ENCODE peak calls at places on chromosomes 2 and 18, in eight cellular contexts. T, J, Q, M, K, I, R and C are unnamed samples.

GRCh38 chr2:37627715-37628114 is 43.7 kb downstream of the CDC42EP3 start:
- DNase-seq in T (no peak), J (no peak), Q (no peak), M (no peak), K (no peak), I (no peak), R (no peak), C (no peak)

GRCh38 chr2:20065885-20066602 is 14.6 kb upstream of the LAPTM4A start:
- DNase-seq in T (peak), J (peak), Q (no peak), M (peak), K (no peak), I (peak), R (no peak), C (no peak)

GRCh38 chr18:32754508-32755263 is 18.1 kb downstream of the KLHL14 start:
- DNase-seq in T (no peak), J (no peak), Q (no peak), M (no peak), K (no peak), I (no peak), R (no peak), C (no peak)

GRCh38 chr2:57890462-57890861 is 156.1 kb upstream of the VRK2 start:
- DNase-seq in T (peak), J (no peak), Q (no peak), M (no peak), K (no peak), I (no peak), R (no peak), C (peak)

GRCh38 chr2:71811726-71812125 is 335.9 kb downstream of the CYP26B1 start:
- DNase-seq in T (no peak), J (no peak), Q (no peak), M (no peak), K (no peak), I (no peak), R (no peak), C (no peak)

GRCh38 chr2:174527101-174527721 is 40.4 kb upstream of the GPR155 start:
- DNase-seq in T (no peak), J (no peak), Q (no peak), M (no peak), K (no peak), I (no peak), R (no peak), C (no peak)

GRCh38 chr2:15562354-15563031 is 1.4 kb upstream of the NBAS start:
- DNase-seq in T (no peak), J (no peak), Q (no peak), M (no peak), K (no peak), I (no peak), R (no peak), C (no peak)

GRCh38 chr2:231613655-231614558 is 21.2 kb downstream of the TEX44 start:
- DNase-seq in T (peak), J (no peak), Q (peak), M (peak), K (no peak), I (peak), R (peak), C (no peak)

GRCh38 chr18:29163596-29163995 is 986.7 kb upstream of the CDH2 start:
- DNase-seq in T (no peak), J (no peak), Q (no peak), M (no peak), K (no peak), I (no peak), R (no peak), C (no peak)

GRCh38 chr2:237408280-237408679 is 5.7 kb downstream of the COL6A3 start:
- DNase-seq in T (no peak), J (no peak), Q (no peak), M (no peak), K (no peak), I (no peak), R (no peak), C (no peak)

GRCh38 chr18:54958711-54959625 is at the start of gene CCDC68:
- DNase-seq in T (peak), J (no peak), Q (peak), M (peak), K (no peak), I (peak), R (peak), C (no peak)

GRCh38 chr18:50638623-50639398 is 78.9 kb downstream of the MAPK4 start:
- DNase-seq in T (no peak), J (no peak), Q (peak), M (no peak), K (no peak), I (no peak), R (no peak), C (no peak)

GRCh38 chr18:8769509-8769908 is 64.2 kb downstream of the MTCL1 start:
- DNase-seq in T (no peak), J (no peak), Q (no peak), M (no peak), K (no peak), I (no peak), R (no peak), C (no peak)

GRCh38 chr2:240960309-240960962 is 38.0 kb upstream of the SNED1 start:
- DNase-seq in T (no peak), J (no peak), Q (peak), M (no peak), K (no peak), I (no peak), R (peak), C (no peak)

GRCh38 chr2:67878743-67879142 is 184.1 kb downstream of the C1D start:
- DNase-seq in T (no peak), J (no peak), Q (no peak), M (no peak), K (no peak), I (no peak), R (no peak), C (no peak)

GRCh38 chr2:232488097-232488711 is 570 bp upstream of the ECEL1 start:
- DNase-seq in T (no peak), J (no peak), Q (no peak), M (no peak), K (no peak), I (no peak), R (peak), C (no peak)

GRCh38 chr2:43024515-43024962 is 201.9 kb downstream of the ZFP36L2 start:
- DNase-seq in T (peak), J (peak), Q (peak), M (peak), K (no peak), I (peak), R (peak), C (no peak)

GRCh38 chr2:229910832-229911412 is 10.9 kb downstream of the TRIP12 start:
- DNase-seq in T (peak), J (no peak), Q (peak), M (no peak), K (no peak), I (no peak), R (no peak), C (no peak)

GRCh38 chr2:241499146-241499965 is 9.0 kb downstream of the STK25 start:
- DNase-seq in T (no peak), J (peak), Q (no peak), M (no peak), K (no peak), I (no peak), R (no peak), C (no peak)

GRCh38 chr2:19673213-19673791 is 228.5 kb downstream of the TTC32 start:
- DNase-seq in T (peak), J (no peak), Q (no peak), M (no peak), K (no peak), I (no peak), R (no peak), C (no peak)

GRCh38 chr18:35456181-35456850 is 41.4 kb downstream of the INO80C start:
- DNase-seq in T (peak), J (no peak), Q (no peak), M (no peak), K (no peak), I (peak), R (no peak), C (no peak)

GRCh38 chr18:32469691-32470131 is 971 bp downstream of the GAREM1 start:
- DNase-seq in T (no peak), J (no peak), Q (no peak), M (no peak), K (no peak), I (no peak), R (no peak), C (no peak)

GRCh38 chr2:178282075-178282474 is 87.8 kb downstream of the OSBPL6 start:
- DNase-seq in T (peak), J (peak), Q (no peak), M (peak), K (no peak), I (peak), R (no peak), C (no peak)

GRCh38 chr2:233600361-233600760 is 17.1 kb upstream of the UGT1A8 start:
- DNase-seq in T (no peak), J (no peak), Q (no peak), M (no peak), K (no peak), I (no peak), R (no peak), C (no peak)

GRCh38 chr2:223101340-223102039 is 49.5 kb downstream of the KCNE4 start:
- DNase-seq in T (peak), J (no peak), Q (peak), M (no peak), K (no peak), I (no peak), R (no peak), C (no peak)

GRCh38 chr2:143934170-143934912 is 585.6 kb downstream of the ZEB2 start:
- DNase-seq in T (no peak), J (no peak), Q (no peak), M (no peak), K (no peak), I (no peak), R (no peak), C (no peak)

GRCh38 chr2:219306047-219306446 is 3.2 kb downstream of the PTPRN start:
- DNase-seq in T (no peak), J (no peak), Q (no peak), M (no peak), K (no peak), I (no peak), R (no peak), C (no peak)

GRCh38 chr2:287471-287885 is 413 bp downstream of the ALKAL2 start:
- DNase-seq in T (no peak), J (no peak), Q (peak), M (no peak), K (no peak), I (peak), R (peak), C (no peak)

GRCh38 chr2:289362-290089 is 1.6 kb upstream of the ALKAL2 start:
- DNase-seq in T (peak), J (no peak), Q (peak), M (no peak), K (no peak), I (peak), R (peak), C (no peak)

GRCh38 chr2:290090-290722 is 2.3 kb upstream of the ALKAL2 start:
- DNase-seq in T (peak), J (peak), Q (peak), M (peak), K (no peak), I (peak), R (peak), C (peak)

GRCh38 chr2:288002-288742 is at the start of gene ALKAL2:
- DNase-seq in T (no peak), J (no peak), Q (no peak), M (no peak), K (no peak), I (peak), R (peak), C (no peak)

GRCh38 chr2:288743-289361 is 961 bp upstream of the ALKAL2 start:
- DNase-seq in T (no peak), J (no peak), Q (no peak), M (no peak), K (no peak), I (no peak), R (peak), C (no peak)
- H3K4me3 ChIP-seq in T (peak), J (peak), Q (peak), M (peak), K (peak), I (no peak), R (peak), C (no peak)

GRCh38 chr18:46793565-46793964 is 36.7 kb upstream of the ST8SIA5 start:
- DNase-seq in T (no peak), J (no peak), Q (peak), M (no peak), K (no peak), I (no peak), R (no peak), C (no peak)
- TF ChIP-seq CTCF in T (no peak), J (no peak), Q (no peak), M (no peak), K (no peak), I (no peak), R (no peak), C (no peak)

DNA sequence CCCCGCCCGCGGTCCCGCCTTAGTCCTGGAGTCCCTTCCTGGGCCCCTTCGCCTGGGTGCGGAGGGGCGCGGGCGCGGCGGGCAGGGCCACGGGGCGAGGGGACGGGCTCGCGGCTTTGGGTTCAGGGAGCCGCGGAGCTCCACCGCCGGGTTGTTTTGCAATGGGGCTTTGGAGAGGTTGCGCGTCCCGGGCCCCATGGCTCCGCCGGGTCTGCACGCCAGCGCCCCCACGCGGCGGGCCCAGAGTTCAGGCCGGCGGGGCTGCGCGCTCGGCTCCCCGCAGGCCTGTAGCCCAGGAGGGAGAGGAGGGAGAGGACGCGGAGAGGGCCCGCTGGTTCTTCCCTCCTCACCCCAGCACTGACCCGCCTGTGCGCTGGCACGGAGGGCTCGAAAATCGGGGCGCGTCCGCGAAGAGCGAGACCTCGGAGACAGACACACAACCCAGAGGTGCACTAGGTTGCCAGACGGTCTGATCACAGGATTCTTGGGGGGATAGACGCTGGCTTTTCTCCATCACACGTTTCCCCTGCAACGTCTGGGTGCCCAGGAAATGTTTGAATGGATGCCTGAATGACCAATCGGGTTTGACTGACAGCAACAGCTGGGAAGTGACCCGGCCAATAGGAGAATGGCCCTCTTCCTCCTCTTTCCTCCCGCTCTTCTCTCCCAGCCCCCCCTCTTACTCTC is 4.9 kb upstream of the SIX2 start:
- DNase-seq in T (peak), J (no peak), Q (peak), M (no peak), K (no peak), I (peak), R (peak), C (no peak)
- H3K4me3 ChIP-seq in T (peak), J (peak), Q (peak), M (peak), K (no peak), I (no peak), R (peak), C (peak)

DNA sequence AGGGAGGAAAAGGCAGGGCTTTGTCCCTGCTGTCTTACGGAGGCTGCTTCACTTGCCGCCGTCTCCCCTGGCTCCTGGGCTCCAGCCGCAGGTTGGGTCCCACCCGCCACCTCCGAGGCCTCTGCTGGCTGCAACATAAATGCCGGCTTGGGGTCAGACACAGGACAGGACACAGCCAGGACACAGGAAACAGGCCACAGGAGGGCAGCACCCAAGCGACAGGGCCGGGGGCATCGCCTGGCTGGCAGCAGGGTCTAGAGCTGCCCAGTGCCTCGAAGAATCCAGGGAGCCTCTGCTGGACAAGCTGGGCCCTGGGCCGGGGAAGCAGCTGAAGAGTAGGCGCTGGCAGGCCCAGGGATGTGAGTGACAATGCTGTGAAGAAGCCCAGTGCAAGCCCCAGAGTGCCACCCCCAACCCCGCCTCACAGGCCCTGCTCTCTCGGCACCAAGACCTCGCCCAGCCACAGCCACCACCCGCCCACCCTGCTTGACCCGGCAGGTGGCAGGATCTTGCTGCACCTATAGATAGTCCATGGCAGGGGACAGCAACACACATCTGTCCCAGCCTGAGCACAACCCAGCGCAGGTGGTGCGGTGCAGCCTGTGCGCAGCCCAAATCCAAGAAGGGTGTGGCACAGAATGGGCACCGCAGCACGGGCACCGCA is 55.7 kb downstream of the BIN1 start:
- DNase-seq in T (no peak), J (no peak), Q (no peak), M (no peak), K (no peak), I (peak), R (peak), C (no peak)
- TF ChIP-seq CTCF in T (peak), J (no peak), Q (no peak), M (no peak), K (no peak), I (no peak), R (no peak), C (no peak)